ENCODE peak calls at places on chromosomes 16 and 17, in five cellular contexts. A is T-helper 2 cell; W is tibial nerve; H is DMS 273 treated with DMSO at 0.1 percent for 48 hours; G is activated CD4-positive, CD25-positive, alpha-beta regulatory T cell. O is an unnamed sample.
A peak's percentile ranks its signal among the peaks of the same experiment; 100 is the strongest.

GRCh38 chr17:59361386-59361785 is 29.9 kb downstream of the YPEL2 start:
- DNase-seq in A (no peak), W (no peak), H (no peak), G (no peak), O (no peak)

GRCh38 chr17:17495448-17496188 is 577 bp downstream of the RASD1 start:
- DNase-seq in A (no peak), W (no peak), H (no peak), G (no peak), O (no peak)

GRCh38 chr17:2796164-2797140 is at the start of gene RAP1GAP2:
- DNase-seq in A (peak; percentile 56), W (peak; percentile 34), H (no peak), G (peak; percentile 60), O (no peak)

GRCh38 chr16:17293813-17294558 is 176.8 kb downstream of the XYLT1 start:
- DNase-seq in A (no peak), W (no peak), H (no peak), G (no peak), O (no peak)

GRCh38 chr17:29659155-29659554 is 36.4 kb upstream of the CORO6 start:
- DNase-seq in A (no peak), W (no peak), H (no peak), G (no peak), O (no peak)

GRCh38 chr16:86850675-86851074 is 272.3 kb downstream of the FOXL1 start:
- DNase-seq in A (no peak), W (no peak), H (no peak), G (no peak), O (no peak)

GRCh38 chr17:2433696-2434095 is 32.8 kb upstream of the MNT start:
- DNase-seq in A (no peak), W (no peak), H (no peak), G (no peak), O (no peak)

GRCh38 chr17:77288115-77288619 is 147.4 kb downstream of the SEC14L1 start:
- DNase-seq in A (no peak), W (no peak), H (no peak), G (no peak), O (no peak)

GRCh38 chr17:1839516-1839915 is 9.7 kb downstream of the RPA1 start:
- DNase-seq in A (no peak), W (no peak), H (no peak), G (no peak), O (no peak)

GRCh38 chr17:44543213-44543904 is 13.9 kb upstream of the FZD2 start:
- DNase-seq in A (no peak), W (no peak), H (no peak), G (no peak), O (no peak)

GRCh38 chr17:76166168-76166567 is 25.1 kb upstream of the FOXJ1 start:
- DNase-seq in A (no peak), W (no peak), H (no peak), G (no peak), O (no peak)

O was measured in omental fat pad.